ENCODE peak calls at places on chromosomes 6 and 20, in six cellular contexts. L is mesendoderm; I is HAP-1; X is CD8-positive, alpha-beta T cell; Q is IMR-90; T is neuronal stem cell. G is an unnamed sample. For H3K4me1, the result is how much of the 10 kb centered on the place peaks cover.

GRCh38 chr6:85751374-85752055 is 108.8 kb upstream of the SYNCRIP start:
- DNase-seq in L (no peak), X (no peak), I (no peak), Q (no peak), T (no peak), G (no peak)

GRCh38 chr6:110858016-110858415 is 16.6 kb upstream of the AMD1 start:
- DNase-seq in I (no peak), L (no peak), Q (no peak), X (no peak), T (no peak), G (no peak)

GRCh38 chr6:33995046-33995872 is 150.6 kb downstream of the GRM4 start:
- DNase-seq in L (no peak), Q (no peak), X (no peak), T (no peak), I (no peak), G (peak)

GRCh38 chr20:330233-331149 is 5.1 kb downstream of the SOX12 start:
- DNase-seq in T (peak), X (peak), L (peak), Q (peak), I (peak), G (peak)

GRCh38 chr6:4603291-4603690 is 172.9 kb upstream of the CDYL start:
- DNase-seq in I (no peak), L (no peak), Q (peak), X (no peak), T (no peak), G (peak)

GRCh38 chr6:452301-453067 is 60.9 kb downstream of the IRF4 start:
- DNase-seq in T (no peak), L (no peak), X (no peak), Q (no peak), I (no peak), G (no peak)

GRCh38 chr20:32752458-32753250 is 9.4 kb upstream of the COMMD7 start:
- DNase-seq in Q (peak), I (no peak), X (no peak), L (no peak), T (no peak), G (no peak)

GRCh38 chr6:130969807-130970491 is 93.1 kb downstream of the EPB41L2 start:
- DNase-seq in X (no peak), T (no peak), Q (peak), I (no peak), L (no peak), G (peak)

GRCh38 chr6:50720623-50721022 is 7.3 kb downstream of the TFAP2D start:
- DNase-seq in L (peak), Q (no peak), T (no peak), I (peak), X (no peak), G (no peak)

GRCh38 chr20:61503106-61503505 is 251.0 kb downstream of the CDH4 start:
- DNase-seq in T (no peak), Q (no peak), X (no peak), L (no peak), I (no peak), G (no peak)

GRCh38 chr6:90940812-90941481 is 354.1 kb upstream of the MAP3K7 start:
- DNase-seq in T (peak), Q (peak), X (no peak), L (peak), I (no peak), G (peak)

GRCh38 chr6:5422321-5422915 is 161.1 kb downstream of the FARS2 start:
- DNase-seq in T (no peak), X (no peak), L (peak), I (peak), Q (peak), G (peak)

GRCh38 chr6:41080623-41081022 is 7.8 kb downstream of the NFYA start:
- DNase-seq in X (peak), Q (no peak), T (no peak), L (no peak), I (no peak), G (no peak)

GRCh38 chr6:167735498-167736201 is 91.1 kb upstream of the AFDN start:
- DNase-seq in L (no peak), T (no peak), X (no peak), I (no peak), Q (no peak), G (no peak)

GRCh38 chr6:34391023-34391485 is 1.4 kb downstream of the NUDT3 start:
- DNase-seq in T (no peak), I (peak), L (peak), X (no peak), Q (peak), G (peak)

GRCh38 chr20:22921595-22922421 is 113.3 kb upstream of the SSTR4 start:
- DNase-seq in T (no peak), X (no peak), Q (peak), I (no peak), L (no peak), G (no peak)

GRCh38 chr6:19325335-19325789 is 511.8 kb upstream of the ID4 start:
- DNase-seq in L (no peak), Q (no peak), X (no peak), T (no peak), I (no peak), G (no peak)

GRCh38 chr20:38224534-38224933 is 36.0 kb downstream of the KIAA1755 start:
- DNase-seq in Q (no peak), X (no peak), I (no peak), L (no peak), T (no peak), G (no peak)

GRCh38 chr6:5730586-5731263 is 276.0 kb downstream of the NRN1 start:
- DNase-seq in Q (peak), I (no peak), L (no peak), T (no peak), X (no peak), G (no peak)

GRCh38 chr6:5205035-5205469 is 55.7 kb downstream of the LYRM4 start:
- DNase-seq in L (no peak), T (no peak), Q (no peak), I (peak), X (no peak), G (no peak)

GRCh38 chr6:44593539-44593944 is 206.0 kb downstream of the CDC5L start:
- DNase-seq in I (peak), Q (peak), T (peak), X (peak), L (peak), G (peak)

GRCh38 chr6:53795702-53796450 is 1.1 kb downstream of the LRRC1 start:
- DNase-seq in X (no peak), T (peak), Q (peak), L (peak), I (peak), G (peak)

GRCh38 chr6:81838724-81839425 is 86.4 kb upstream of the TENT5A start:
- DNase-seq in Q (no peak), L (peak), X (no peak), T (no peak), I (no peak), G (no peak)

GRCh38 chr20:13270211-13270610 is 49.1 kb downstream of the ISM1 start:
- DNase-seq in L (no peak), X (no peak), T (no peak), I (no peak), Q (no peak), G (no peak)

GRCh38 chr6:127992144-127992543 is 91.3 kb upstream of the THEMIS start:
- DNase-seq in Q (no peak), L (no peak), I (no peak), T (no peak), X (no peak), G (no peak)

GRCh38 chr20:38804682-38805501 is 605 bp upstream of the PPP1R16B start:
- DNase-seq in L (peak), I (peak), T (peak), X (peak), Q (no peak), G (no peak)

GRCh38 chr6:21508753-21509152 is 84.8 kb upstream of the SOX4 start:
- DNase-seq in Q (no peak), T (no peak), X (no peak), I (peak), L (no peak), G (no peak)

GRCh38 chr20:4802023-4802422 is 80.3 kb downstream of the PRND start:
- DNase-seq in I (no peak), Q (no peak), X (no peak), L (no peak), T (no peak), G (no peak)

GRCh38 chr6:37449984-37450383 is 17.0 kb downstream of the CMTR1 start:
- DNase-seq in I (no peak), Q (no peak), L (no peak), T (no peak), X (no peak), G (no peak)

GRCh38 chr6:37454420-37455125 is 21.6 kb downstream of the CMTR1 start:
- DNase-seq in Q (no peak), X (no peak), I (no peak), T (no peak), L (no peak), G (no peak)

GRCh38 chr6:37456126-37456525 is 23.1 kb downstream of the CMTR1 start:
- DNase-seq in L (no peak), Q (peak), X (no peak), I (no peak), T (no peak), G (no peak)

GRCh38 chr6:37452522-37452921 is 19.5 kb downstream of the CMTR1 start:
- DNase-seq in L (no peak), X (no peak), Q (no peak), I (no peak), T (no peak), G (no peak)

GRCh38 chr6:37451411-37452273 is 18.6 kb downstream of the CMTR1 start:
- DNase-seq in I (no peak), X (no peak), T (no peak), Q (no peak), L (no peak), G (no peak)
- H3K4me1 ChIP-seq in I (under half), X (under half), T (under half), Q (under half), L (under half), G (under half)

GRCh38 chr6:2193931-2194330 is 51.5 kb downstream of the GMDS start:
- DNase-seq in Q (no peak), L (no peak), X (no peak), I (no peak), T (no peak), G (no peak)
- H3K4me1 ChIP-seq in Q (under half), L (under half), X (under half), I (under half), T (under half), G (under half)

GRCh38 chr6:24859608-24860007 is 60.9 kb upstream of the ARMH2 start:
- DNase-seq in T (no peak), L (no peak), I (peak), Q (no peak), X (no peak), G (no peak)
- H3K4me1 ChIP-seq in T (under half), L (under half), I (under half), Q (under half), X (half or more), G (under half)

GRCh38 chr6:136783021-136783420 is 9.3 kb downstream of the MAP3K5 start:
- DNase-seq in T (no peak), I (no peak), Q (no peak), X (no peak), L (no peak), G (no peak)
- H3K4me1 ChIP-seq in T (under half), I (under half), Q (under half), X (under half), L (under half), G (half or more)

GRCh38 chr6:112087136-112087908 is at the start of the genes FAM229B and TUBE1:
- DNase-seq in Q (peak), X (peak), I (peak), T (peak), L (peak), G (peak)

GRCh38 chr6:112087916-112088315 is 525 bp downstream of the FAM229B start:
- DNase-seq in L (no peak), T (peak), Q (peak), X (no peak), I (no peak), G (no peak)

GRCh38 chr6:112081569-112081968 is 5.7 kb downstream of the TUBE1 start:
- DNase-seq in I (no peak), L (no peak), Q (no peak), T (no peak), X (no peak), G (no peak)

GRCh38 chr6:112085666-112086065 is 1.6 kb downstream of the TUBE1 start:
- DNase-seq in X (no peak), I (no peak), Q (no peak), L (no peak), T (no peak), G (no peak)

DNA sequence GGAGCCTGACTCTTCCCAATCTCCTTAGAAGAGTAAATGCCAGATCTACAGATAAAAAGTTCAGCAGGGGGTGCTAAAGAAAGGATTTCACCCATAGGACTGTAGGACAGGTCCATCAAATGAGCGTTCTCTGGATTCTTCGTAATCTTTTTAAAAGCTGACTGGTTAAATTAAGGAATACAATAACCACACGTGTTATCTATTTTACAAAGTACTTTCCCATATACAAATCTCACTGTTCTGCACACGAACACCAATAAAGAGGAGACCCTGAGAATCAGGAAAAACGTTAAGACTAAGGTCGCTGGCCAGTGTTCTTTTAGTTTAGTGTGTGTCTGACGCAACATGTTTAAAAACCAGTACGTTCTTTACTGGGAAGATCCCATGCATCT is 542 bp downstream of the TUBE1 start:
- DNase-seq in X (no peak), Q (peak), T (no peak), I (no peak), L (peak), G (no peak)
- H3K4me1 ChIP-seq in X (under half), Q (under half), T (under half), I (under half), L (under half), G (under half)

DNA sequence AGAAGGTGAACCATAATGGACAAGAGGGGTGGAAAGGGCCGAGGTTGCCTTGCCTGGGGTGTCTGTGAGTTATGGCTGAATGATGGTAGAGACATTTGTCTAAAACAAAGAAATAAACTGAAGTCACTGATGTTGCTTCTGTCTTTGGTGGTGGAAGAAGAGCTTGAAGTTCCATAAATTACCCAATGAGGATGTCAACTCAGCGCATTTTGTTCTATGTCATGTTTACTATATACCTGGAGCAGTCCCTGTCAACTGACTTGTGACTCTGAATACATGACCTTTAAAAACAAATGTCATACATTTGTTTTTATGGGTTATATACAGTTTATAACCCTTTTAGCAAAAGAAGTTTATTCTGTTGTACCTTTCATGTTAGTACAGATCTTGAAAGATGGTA is 2.0 kb downstream of the EFHC1 start:
- DNase-seq in X (no peak), Q (no peak), I (no peak), L (no peak), T (no peak), G (no peak)
- H3K4me1 ChIP-seq in X (under half), Q (under half), I (under half), L (under half), T (under half), G (under half)

DNA sequence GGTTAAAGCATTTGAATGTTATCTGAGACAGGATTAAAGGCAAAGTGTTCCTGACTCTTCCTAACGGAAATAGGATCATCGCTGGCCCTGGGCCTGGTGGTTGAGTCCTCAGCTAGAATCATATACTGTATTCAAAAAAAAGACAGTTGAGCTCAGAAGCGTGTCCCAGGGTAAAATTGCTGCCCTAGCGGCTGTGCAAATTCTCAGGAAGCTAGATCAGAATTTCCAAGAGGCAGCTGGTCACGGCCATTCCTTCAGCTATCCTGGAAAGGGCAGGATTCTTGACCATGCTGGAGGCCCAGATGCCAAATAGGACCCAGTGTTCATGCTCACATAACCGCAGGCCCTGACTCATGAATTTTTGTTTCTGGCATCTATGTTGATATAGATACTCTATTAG is 67.4 kb downstream of the STMND1 start:
- DNase-seq in X (no peak), Q (peak), T (no peak), I (no peak), L (no peak), G (no peak)
- H3K4me1 ChIP-seq in X (under half), Q (under half), T (under half), I (under half), L (under half), G (under half)

DNA sequence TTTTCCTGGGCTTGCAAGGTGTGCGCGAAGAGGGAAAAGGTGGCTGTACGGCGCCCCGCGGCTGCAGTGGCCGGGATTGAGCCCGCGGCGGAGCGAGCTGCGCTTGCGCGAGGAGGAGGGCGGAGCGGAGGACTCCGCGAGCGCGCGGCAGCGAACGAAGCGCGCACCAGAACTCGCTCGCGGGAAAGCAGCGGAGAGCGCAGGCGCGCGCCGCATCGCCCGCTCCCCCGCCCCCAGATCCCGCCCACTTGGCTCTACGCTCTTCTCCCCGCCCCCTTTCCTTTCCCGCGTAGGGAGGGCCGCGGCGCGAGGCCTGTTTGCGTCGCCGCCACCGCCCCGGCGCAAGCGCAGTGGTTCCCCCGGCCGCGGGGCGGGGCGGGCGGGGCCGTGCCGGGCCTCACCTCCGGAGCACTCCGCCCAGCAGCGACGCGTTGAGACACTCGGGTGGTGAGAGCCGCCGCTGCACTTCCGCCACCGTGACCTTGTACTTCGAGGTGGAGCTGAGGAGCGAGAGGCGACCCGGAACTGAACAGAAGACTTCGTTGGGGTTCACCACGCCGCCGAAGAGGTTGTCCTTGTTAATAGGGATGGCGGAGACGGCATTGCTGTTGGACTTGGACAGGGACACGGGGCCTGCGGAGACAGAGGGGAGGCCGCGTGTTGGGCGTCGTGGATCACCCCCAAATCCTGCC is 10.6 kb downstream of the TFAP2A start:
- DNase-seq in T (peak), L (peak), I (peak), X (peak), Q (peak), G (peak)
- H3K4me1 ChIP-seq in T (under half), L (under half), I (under half), X (under half), Q (under half), G (under half)

GRCh38 chr6:20411953-20412352 is 10.3 kb downstream of the E2F3 start:
- DNase-seq in L (no peak), X (no peak), I (no peak), Q (no peak), T (no peak), G (no peak)

GRCh38 chr6:20408851-20409250 is 7.2 kb downstream of the E2F3 start:
- DNase-seq in X (no peak), I (no peak), Q (no peak), L (no peak), T (no peak), G (no peak)

GRCh38 chr6:20411544-20411943 is 9.9 kb downstream of the E2F3 start:
- DNase-seq in Q (no peak), L (no peak), T (no peak), I (no peak), X (no peak), G (no peak)

GRCh38 chr6:20412674-20413073 is 11.0 kb downstream of the E2F3 start:
- DNase-seq in T (no peak), L (no peak), Q (no peak), X (no peak), I (no peak), G (no peak)

GRCh38 chr6:20409427-20409971 is 7.8 kb downstream of the E2F3 start:
- DNase-seq in I (no peak), L (no peak), X (no peak), T (no peak), Q (no peak), G (no peak)
- H3K4me1 ChIP-seq in I (under half), L (under half), X (under half), T (under half), Q (under half), G (under half)

G was measured in body of pancreas.